ENCODE peak calls at places on chromosome 1, in five cellular contexts. One of them, this sample, is unnamed.

GRCh38 chr1:19504796-19505693 is 19.7 kb upstream of the CAPZB start:
- DNase-seq in sigmoid colon: peak; percentile 79
- DNase-seq in spleen: no peak
- DNase-seq in body of pancreas: no peak
- DNase-seq in IMR-90: peak; percentile 95
- DNase-seq in this sample: peak; percentile 73

GRCh38 chr1:174837386-174837785 is 162.4 kb upstream of the CACYBP start:
- DNase-seq in sigmoid colon: no peak
- DNase-seq in spleen: no peak
- DNase-seq in body of pancreas: no peak
- DNase-seq in IMR-90: no peak
- DNase-seq in this sample: no peak

GRCh38 chr1:84117868-84118267 is 26.2 kb upstream of the PRKACB start:
- DNase-seq in sigmoid colon: no peak
- DNase-seq in spleen: no peak
- DNase-seq in body of pancreas: no peak
- DNase-seq in IMR-90: peak; percentile 78
- DNase-seq in this sample: no peak

GRCh38 chr1:156508205-156508954 is 7.8 kb upstream of the MEF2D start:
- DNase-seq in sigmoid colon: peak; percentile 95
- DNase-seq in spleen: no peak
- DNase-seq in body of pancreas: peak; percentile 41
- DNase-seq in IMR-90: peak; percentile 80
- DNase-seq in this sample: peak; percentile 90

GRCh38 chr1:205239078-205239477 is 11.3 kb downstream of the TMCC2 start:
- DNase-seq in sigmoid colon: no peak
- DNase-seq in spleen: no peak
- DNase-seq in body of pancreas: no peak
- DNase-seq in IMR-90: no peak
- DNase-seq in this sample: no peak

GRCh38 chr1:207798847-207799246 is 47.0 kb downstream of the CD46 start:
- DNase-seq in sigmoid colon: no peak
- DNase-seq in spleen: no peak
- DNase-seq in body of pancreas: no peak
- DNase-seq in IMR-90: peak; percentile 18
- DNase-seq in this sample: no peak

GRCh38 chr1:213934642-213935041 is 53.1 kb upstream of the PROX1 start:
- DNase-seq in sigmoid colon: no peak
- DNase-seq in spleen: no peak
- DNase-seq in body of pancreas: peak; percentile 94
- DNase-seq in IMR-90: no peak
- DNase-seq in this sample: no peak

GRCh38 chr1:77825356-77825709 is 45.9 kb downstream of the MIGA1 start:
- DNase-seq in sigmoid colon: no peak
- DNase-seq in spleen: no peak
- DNase-seq in body of pancreas: peak; percentile 68
- DNase-seq in IMR-90: peak; percentile 91
- DNase-seq in this sample: no peak

GRCh38 chr1:74780600-74780999 is 47.6 kb downstream of the TYW3 start:
- DNase-seq in sigmoid colon: no peak
- DNase-seq in spleen: no peak
- DNase-seq in body of pancreas: no peak
- DNase-seq in IMR-90: no peak
- DNase-seq in this sample: no peak
- TF ChIP-seq POLR2A in sigmoid colon: no peak
- TF ChIP-seq POLR2A in spleen: no peak
- TF ChIP-seq POLR2A in body of pancreas: no peak
- TF ChIP-seq POLR2A in IMR-90: no peak
- TF ChIP-seq POLR2A in this sample: no peak

GRCh38 chr1:9352364-9353140 is 59.9 kb downstream of the SPSB1 start:
- DNase-seq in sigmoid colon: no peak
- DNase-seq in spleen: no peak
- DNase-seq in body of pancreas: no peak
- DNase-seq in IMR-90: no peak
- DNase-seq in this sample: no peak
- H3K36me3 ChIP-seq in sigmoid colon: peaks cover 22% of the 10 kb centered on the region
- H3K36me3 ChIP-seq in spleen: peaks cover 16% of the 10 kb centered on the region
- H3K36me3 ChIP-seq in body of pancreas: peaks cover 17% of the 10 kb centered on the region
- H3K36me3 ChIP-seq in IMR-90: peaks cover 15% of the 10 kb centered on the region
- H3K36me3 ChIP-seq in this sample: no peaks in the 10 kb centered on the region

DNA sequence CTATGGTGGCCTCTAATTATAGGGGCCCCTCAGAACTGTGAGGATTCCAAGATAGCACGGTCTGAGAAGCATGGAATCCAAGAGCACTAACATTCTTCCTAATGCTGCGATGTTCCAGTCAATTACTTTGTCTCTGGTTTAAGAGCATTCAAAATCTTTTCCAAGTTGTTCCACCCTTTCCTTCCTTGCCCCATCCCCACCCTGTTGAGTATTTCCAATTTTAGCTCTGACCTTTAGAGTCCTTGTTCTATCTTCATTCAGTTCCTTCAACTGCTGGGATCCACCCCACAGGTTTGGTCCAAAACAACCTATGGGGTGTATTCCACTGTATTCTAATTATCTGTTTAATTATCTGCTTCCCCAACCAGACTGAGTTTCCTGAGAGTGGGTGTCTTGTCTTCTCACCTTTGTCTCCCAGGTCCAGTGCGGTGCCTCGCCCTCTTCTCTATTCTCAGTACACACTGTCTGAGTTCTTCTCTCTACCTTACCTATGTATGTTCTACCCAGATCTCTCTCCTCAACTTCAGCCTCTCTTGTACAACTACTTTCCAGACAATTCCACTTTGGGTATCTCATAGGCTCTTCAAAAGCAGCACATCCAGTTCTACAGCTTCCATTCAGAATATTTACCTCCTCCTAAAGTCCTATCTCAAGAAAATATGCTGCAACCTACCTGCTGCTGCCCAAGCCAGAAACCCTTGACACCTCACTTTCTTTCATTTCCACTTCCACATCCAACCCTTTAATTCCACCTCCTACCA is 25.0 kb upstream of the BCL9 start:
- DNase-seq in sigmoid colon: no peak
- DNase-seq in spleen: no peak
- DNase-seq in body of pancreas: no peak
- DNase-seq in IMR-90: no peak
- DNase-seq in this sample: no peak
- TF ChIP-seq POLR2A in sigmoid colon: no peak
- TF ChIP-seq POLR2A in spleen: no peak
- TF ChIP-seq POLR2A in body of pancreas: no peak
- TF ChIP-seq POLR2A in IMR-90: no peak
- TF ChIP-seq POLR2A in this sample: no peak

GRCh38 chr1:39293375-39294070 is 89.0 kb downstream of the MACF1 start:
- DNase-seq in sigmoid colon: no peak
- DNase-seq in spleen: no peak
- DNase-seq in body of pancreas: no peak
- DNase-seq in IMR-90: peak; percentile 43
- DNase-seq in this sample: no peak

GRCh38 chr1:39294531-39294930 is 90.0 kb downstream of the MACF1 start:
- DNase-seq in sigmoid colon: no peak
- DNase-seq in spleen: no peak
- DNase-seq in body of pancreas: peak; percentile 22
- DNase-seq in IMR-90: peak; percentile 52
- DNase-seq in this sample: no peak

GRCh38 chr1:39301606-39302005 is 97.1 kb downstream of the MACF1 start:
- DNase-seq in sigmoid colon: no peak
- DNase-seq in spleen: no peak
- DNase-seq in body of pancreas: no peak
- DNase-seq in IMR-90: peak; percentile 60
- DNase-seq in this sample: no peak

GRCh38 chr1:39295901-39296300 is 91.4 kb downstream of the MACF1 start:
- DNase-seq in sigmoid colon: no peak
- DNase-seq in spleen: no peak
- DNase-seq in body of pancreas: no peak
- DNase-seq in IMR-90: no peak
- DNase-seq in this sample: no peak

GRCh38 chr1:39297534-39297933 is 93.0 kb downstream of the MACF1 start:
- DNase-seq in sigmoid colon: no peak
- DNase-seq in spleen: no peak
- DNase-seq in body of pancreas: no peak
- DNase-seq in IMR-90: peak; percentile 68
- DNase-seq in this sample: no peak
- H3K36me3 ChIP-seq in sigmoid colon: peaks cover 58% of the 10 kb centered on the region
- H3K36me3 ChIP-seq in spleen: peaks cover 100% of the 10 kb centered on the region
- H3K36me3 ChIP-seq in body of pancreas: peaks cover 31% of the 10 kb centered on the region
- H3K36me3 ChIP-seq in IMR-90: peaks cover 51% of the 10 kb centered on the region
- H3K36me3 ChIP-seq in this sample: no peaks in the 10 kb centered on the region

GRCh38 chr1:228735871-228736586 is 750 bp downstream of the RHOU start:
- DNase-seq in sigmoid colon: peak; percentile 82
- DNase-seq in spleen: peak; percentile 86
- DNase-seq in body of pancreas: peak; percentile 70
- DNase-seq in IMR-90: peak; percentile 15
- DNase-seq in this sample: peak; percentile 69

GRCh38 chr1:228736844-228737415 is 1.7 kb downstream of the RHOU start:
- DNase-seq in sigmoid colon: no peak
- DNase-seq in spleen: no peak
- DNase-seq in body of pancreas: no peak
- DNase-seq in IMR-90: no peak
- DNase-seq in this sample: no peak

GRCh38 chr1:228733576-228733975 is 1.7 kb upstream of the RHOU start:
- DNase-seq in sigmoid colon: no peak
- DNase-seq in spleen: no peak
- DNase-seq in body of pancreas: no peak
- DNase-seq in IMR-90: no peak
- DNase-seq in this sample: no peak

GRCh38 chr1:228737613-228738012 is 2.3 kb downstream of the RHOU start:
- DNase-seq in sigmoid colon: peak; percentile 75
- DNase-seq in spleen: no peak
- DNase-seq in body of pancreas: no peak
- DNase-seq in IMR-90: no peak
- DNase-seq in this sample: peak; percentile 28

GRCh38 chr1:228734881-228735801 is at the start of gene RHOU:
- DNase-seq in sigmoid colon: peak; percentile 89
- DNase-seq in spleen: peak; percentile 93
- DNase-seq in body of pancreas: peak; percentile 81
- DNase-seq in IMR-90: peak; percentile 37
- DNase-seq in this sample: peak; percentile 80
- TF ChIP-seq POLR2A in sigmoid colon: peak; percentile 48
- TF ChIP-seq POLR2A in spleen: no peak
- TF ChIP-seq POLR2A in body of pancreas: peak; percentile 77
- TF ChIP-seq POLR2A in IMR-90: no peak
- TF ChIP-seq POLR2A in this sample: peak; percentile 55

GRCh38 chr1:20652300-20652699 is 8.9 kb downstream of the DDOST start:
- DNase-seq in sigmoid colon: no peak
- DNase-seq in spleen: no peak
- DNase-seq in body of pancreas: no peak
- DNase-seq in IMR-90: no peak
- DNase-seq in this sample: no peak
- H3K36me3 ChIP-seq in sigmoid colon: peaks cover 77% of the 10 kb centered on the region
- H3K36me3 ChIP-seq in spleen: peaks cover 100% of the 10 kb centered on the region
- H3K36me3 ChIP-seq in body of pancreas: peaks cover 52% of the 10 kb centered on the region
- H3K36me3 ChIP-seq in IMR-90: peaks cover 74% of the 10 kb centered on the region
- H3K36me3 ChIP-seq in this sample: peaks cover 3% of the 10 kb centered on the region

GRCh38 chr1:159010398-159010797 is 691 bp downstream of the IFI16 start:
- DNase-seq in sigmoid colon: no peak
- DNase-seq in spleen: no peak
- DNase-seq in body of pancreas: no peak
- DNase-seq in IMR-90: no peak
- DNase-seq in this sample: no peak

GRCh38 chr1:159011701-159012100 is 2.0 kb downstream of the IFI16 start:
- DNase-seq in sigmoid colon: no peak
- DNase-seq in spleen: no peak
- DNase-seq in body of pancreas: no peak
- DNase-seq in IMR-90: no peak
- DNase-seq in this sample: no peak

GRCh38 chr1:159009287-159009686 is 420 bp upstream of the IFI16 start:
- DNase-seq in sigmoid colon: no peak
- DNase-seq in spleen: no peak
- DNase-seq in body of pancreas: no peak
- DNase-seq in IMR-90: no peak
- DNase-seq in this sample: no peak

GRCh38 chr1:159008744-159009188 is 941 bp upstream of the IFI16 start:
- DNase-seq in sigmoid colon: no peak
- DNase-seq in spleen: peak; percentile 76
- DNase-seq in body of pancreas: no peak
- DNase-seq in IMR-90: peak; percentile 16
- DNase-seq in this sample: no peak

DNA sequence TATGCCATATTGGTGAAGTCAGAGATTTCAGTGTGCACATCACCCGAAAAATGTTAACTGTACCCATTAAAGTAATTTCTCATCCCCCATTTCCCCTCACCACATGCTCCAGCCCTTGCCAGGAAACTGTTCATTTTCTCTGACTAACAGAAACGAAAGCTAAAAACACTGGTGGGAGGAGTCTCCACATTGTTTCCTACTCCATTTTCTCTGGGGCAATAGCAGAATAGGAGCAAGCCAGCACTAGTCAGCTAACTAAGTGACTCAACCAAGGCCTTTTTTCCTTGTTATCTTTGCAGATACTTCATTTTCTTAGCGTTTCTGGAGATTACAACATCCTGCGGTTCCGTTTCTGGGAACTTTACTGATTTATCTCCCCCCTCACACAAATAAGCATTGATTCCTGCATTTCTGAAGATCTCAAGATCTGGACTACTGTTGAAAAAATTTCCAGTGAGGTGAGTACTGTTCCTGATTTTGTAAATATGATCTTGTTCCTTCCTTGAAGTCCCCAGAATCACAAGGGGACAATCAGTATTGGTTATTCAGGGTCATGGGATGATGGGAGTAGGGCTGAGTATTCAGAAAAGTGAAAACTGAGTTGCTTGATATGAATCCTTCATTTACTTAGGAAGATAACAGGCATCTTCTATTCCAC is at the start of gene IFI16:
- DNase-seq in sigmoid colon: peak; percentile 69
- DNase-seq in spleen: no peak
- DNase-seq in body of pancreas: peak; percentile 35
- DNase-seq in IMR-90: peak; percentile 96
- DNase-seq in this sample: peak; percentile 71
- TF ChIP-seq POLR2A in sigmoid colon: peak; percentile 55
- TF ChIP-seq POLR2A in spleen: peak; percentile 74
- TF ChIP-seq POLR2A in body of pancreas: no peak
- TF ChIP-seq POLR2A in IMR-90: peak; percentile 57
- TF ChIP-seq POLR2A in this sample: peak; percentile 69